ENCODE peak calls at places on chromosome 7, in five cellular contexts. Q is hepatocyte, P is colonic mucosa, H is body of pancreas, Y is cardiac muscle cell. B is an unnamed sample. For H3K4me1, the result is how much of the 10 kb centered on the place peaks cover.

GRCh38 chr7:159008417-159008816 is 136.2 kb downstream of the VIPR2 start:
- DNase-seq in Q (no peak), P (no peak), H (no peak), Y (no peak), B (no peak)

GRCh38 chr7:132575336-132575986 is 809 bp downstream of the PLXNA4 start:
- DNase-seq in Q (peak), P (peak), H (peak), Y (peak), B (no peak)

GRCh38 chr7:37032258-37032601 is 307.9 kb upstream of the AOAH start:
- DNase-seq in Q (no peak), P (no peak), H (no peak), Y (no peak), B (no peak)

GRCh38 chr7:47654672-47655340 is 72.9 kb upstream of the TNS3 start:
- DNase-seq in Q (no peak), P (no peak), H (no peak), Y (peak), B (no peak)

GRCh38 chr7:150430465-150431085 is 19.9 kb upstream of the GIMAP8 start:
- DNase-seq in Q (no peak), P (no peak), H (no peak), Y (no peak), B (no peak)

GRCh38 chr7:134539380-134540004 is 9.4 kb upstream of the AKR1B15 start:
- DNase-seq in Q (no peak), P (no peak), H (no peak), Y (no peak), B (no peak)

GRCh38 chr7:34844936-34845665 is 187.1 kb downstream of the NPSR1 start:
- DNase-seq in Q (no peak), P (no peak), H (no peak), Y (no peak), B (no peak)

GRCh38 chr7:120052884-120053382 is 220.0 kb upstream of the KCND2 start:
- DNase-seq in Q (peak), P (no peak), H (peak), Y (peak), B (no peak)

GRCh38 chr7:26681819-26682418 is 182.5 kb downstream of the SKAP2 start:
- DNase-seq in Q (peak), P (no peak), H (no peak), Y (peak), B (no peak)

GRCh38 chr7:29606287-29606721 is 42.7 kb downstream of the PRR15 start:
- DNase-seq in Q (peak), P (peak), H (no peak), Y (peak), B (no peak)

GRCh38 chr7:87876759-87877234 is 504 bp downstream of the DBF4 start:
- DNase-seq in Q (peak), P (peak), H (peak), Y (peak), B (peak)

GRCh38 chr7:12322903-12323300 is 80.8 kb downstream of the VWDE start:
- DNase-seq in Q (no peak), P (no peak), H (no peak), Y (no peak), B (no peak)

GRCh38 chr7:22667562-22668239 is 59.3 kb upstream of the IL6 start:
- DNase-seq in Q (peak), P (no peak), H (no peak), Y (peak), B (no peak)

GRCh38 chr7:874036-874749 is 2.2 kb upstream of the GET4 start:
- DNase-seq in Q (peak), P (no peak), H (peak), Y (peak), B (no peak)

GRCh38 chr7:142859829-142860228 is 5.0 kb downstream of the EPHB6 start:
- DNase-seq in Q (no peak), P (no peak), H (no peak), Y (peak), B (no peak)

GRCh38 chr7:27661776-27662489 is 750 bp downstream of the HIBADH start:
- DNase-seq in Q (peak), P (no peak), H (peak), Y (peak), B (no peak)

GRCh38 chr7:29523728-29524127 is 39.9 kb upstream of the PRR15 start:
- DNase-seq in Q (no peak), P (no peak), H (no peak), Y (no peak), B (no peak)

GRCh38 chr7:150986099-150986512 is 4.7 kb upstream of the NOS3 start:
- DNase-seq in Q (peak), P (peak), H (peak), Y (peak), B (no peak)

GRCh38 chr7:71925663-71926062 is 486.5 kb downstream of the CALN1 start:
- DNase-seq in Q (no peak), P (no peak), H (no peak), Y (no peak), B (no peak)

GRCh38 chr7:101740981-101741725 is 76.3 kb upstream of the CUX1 start:
- DNase-seq in Q (no peak), P (no peak), H (no peak), Y (peak), B (no peak)

GRCh38 chr7:116591202-116592040 is 66.6 kb downstream of the CAV1 start:
- DNase-seq in Q (peak), P (no peak), H (no peak), Y (peak), B (no peak)

GRCh38 chr7:47978790-47979144 is 648 bp downstream of the HUS1 start:
- DNase-seq in Q (no peak), P (no peak), H (no peak), Y (no peak), B (no peak)

GRCh38 chr7:155963771-155964195 is 151.5 kb upstream of the SHH start:
- DNase-seq in Q (no peak), P (no peak), H (no peak), Y (no peak), B (no peak)

GRCh38 chr7:18727094-18727870 is 231.7 kb downstream of the HDAC9 start:
- DNase-seq in Q (no peak), P (no peak), H (no peak), Y (peak), B (no peak)

GRCh38 chr7:55441668-55442305 is 76.7 kb downstream of the LANCL2 start:
- DNase-seq in Q (no peak), P (no peak), H (no peak), Y (peak), B (no peak)

GRCh38 chr7:117250801-117251200 is 72.1 kb downstream of the WNT2 start:
- DNase-seq in Q (no peak), P (no peak), H (no peak), Y (peak), B (no peak)

GRCh38 chr7:152588350-152588749 is 87.6 kb downstream of the XRCC2 start:
- DNase-seq in Q (peak), P (no peak), H (peak), Y (peak), B (no peak)

GRCh38 chr7:112726076-112726475 is 64.1 kb downstream of the TMEM168 start:
- DNase-seq in Q (no peak), P (no peak), H (peak), Y (no peak), B (no peak)

GRCh38 chr7:40746841-40747556 is 612.2 kb downstream of the SUGCT start:
- DNase-seq in Q (no peak), P (no peak), H (no peak), Y (no peak), B (no peak)

GRCh38 chr7:40162516-40162915 is 27.7 kb downstream of the SUGCT start:
- DNase-seq in Q (no peak), P (no peak), H (no peak), Y (no peak), B (no peak)

GRCh38 chr7:45183711-45184210 is 26.2 kb downstream of the RAMP3 start:
- DNase-seq in Q (no peak), P (no peak), H (no peak), Y (no peak), B (no peak)

GRCh38 chr7:111059826-111060225 is 31.1 kb upstream of the LRRN3 start:
- DNase-seq in Q (no peak), P (no peak), H (no peak), Y (no peak), B (no peak)
- H3K27ac ChIP-seq in Q (no peak), P (no peak), H (no peak), Y (no peak), B (no peak)

GRCh38 chr7:106462914-106463482 is 178.2 kb upstream of the NAMPT start:
- DNase-seq in Q (no peak), P (no peak), H (no peak), Y (no peak), B (no peak)

GRCh38 chr7:106465704-106466468 is 181.1 kb upstream of the NAMPT start:
- DNase-seq in Q (no peak), P (no peak), H (no peak), Y (no peak), B (no peak)

GRCh38 chr7:106464651-106465050 is 179.9 kb upstream of the NAMPT start:
- DNase-seq in Q (no peak), P (no peak), H (no peak), Y (no peak), B (no peak)

GRCh38 chr7:106462365-106462859 is 177.6 kb upstream of the NAMPT start:
- DNase-seq in Q (peak), P (no peak), H (no peak), Y (peak), B (no peak)

DNA sequence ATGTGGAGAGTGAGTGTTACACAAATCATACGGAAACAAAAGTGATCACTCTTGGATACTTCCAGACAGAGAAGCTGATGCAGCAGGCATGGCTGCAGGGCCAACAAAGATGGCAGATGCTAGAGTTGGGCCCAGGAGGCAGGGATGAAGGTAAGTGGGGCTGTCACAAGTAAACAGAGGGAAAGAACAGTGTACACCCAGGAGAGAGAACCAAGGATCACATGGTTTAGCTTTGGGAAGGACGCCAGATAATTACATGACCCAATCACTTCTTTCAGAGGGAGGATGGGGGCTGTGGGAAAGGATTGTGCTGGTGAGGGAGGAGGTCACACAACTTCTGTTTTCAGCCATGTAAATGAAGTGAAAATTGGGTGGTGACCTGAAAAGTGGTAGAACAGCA is 179.4 kb upstream of the NAMPT start:
- DNase-seq in Q (no peak), P (no peak), H (no peak), Y (no peak), B (no peak)
- H3K4me1 ChIP-seq in Q (under half), P (under half), H (under half), Y (under half), B (under half)

DNA sequence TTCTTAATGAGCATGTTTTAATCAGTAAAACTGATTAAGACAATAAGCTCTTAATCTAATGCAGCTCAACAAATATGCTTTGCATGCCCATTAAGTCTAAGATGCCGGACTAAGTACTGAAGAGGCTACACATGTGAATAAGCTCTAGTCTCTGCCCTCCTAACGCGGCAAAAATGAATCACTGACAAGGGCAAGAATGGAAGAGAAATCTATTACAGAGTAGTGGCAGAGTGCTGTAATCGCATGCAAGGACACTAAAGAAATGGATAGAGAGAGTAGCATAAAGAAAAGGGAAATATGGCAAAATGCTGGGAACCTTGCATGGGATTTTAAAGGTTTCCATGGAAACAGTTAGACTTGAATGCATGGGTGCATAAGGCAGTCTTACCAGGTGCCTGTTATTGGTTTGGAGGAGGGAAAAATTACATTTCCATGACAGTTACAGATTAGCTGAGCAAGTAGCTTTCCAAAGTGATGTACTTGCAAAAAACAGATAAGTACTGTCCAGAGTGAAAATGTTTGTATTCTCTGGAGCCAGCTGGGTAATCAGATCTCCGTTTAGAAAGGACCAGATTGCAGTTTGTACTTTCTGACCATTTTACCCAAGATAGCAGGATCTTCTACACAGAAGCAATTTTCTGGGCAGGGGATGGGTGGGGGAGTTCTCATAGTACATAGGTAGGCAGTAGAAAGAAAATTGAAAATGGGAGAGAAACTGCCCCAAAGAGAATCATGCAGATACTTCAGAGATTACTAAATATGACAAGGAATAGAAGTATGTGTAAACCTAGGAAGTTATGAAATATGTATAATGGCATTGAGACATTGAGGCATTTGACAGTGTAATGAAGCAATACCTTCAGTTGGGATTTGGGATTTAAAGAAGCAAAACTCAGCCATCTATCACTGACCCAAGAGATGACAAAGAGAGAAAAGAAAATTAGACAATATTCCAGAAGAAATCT is 233.3 kb downstream of the PTN start:
- DNase-seq in Q (peak), P (no peak), H (no peak), Y (peak), B (no peak)
- TF ChIP-seq CTCF in Q (no peak), P (no peak), H (no peak), Y (no peak), B (no peak)

GRCh38 chr7:130845581-130846085 is 111.6 kb upstream of the KLF14 start:
- DNase-seq in Q (no peak), P (no peak), H (no peak), Y (peak), B (no peak)
- H3K27ac ChIP-seq in Q (no peak), P (no peak), H (no peak), Y (no peak), B (no peak)

DNA sequence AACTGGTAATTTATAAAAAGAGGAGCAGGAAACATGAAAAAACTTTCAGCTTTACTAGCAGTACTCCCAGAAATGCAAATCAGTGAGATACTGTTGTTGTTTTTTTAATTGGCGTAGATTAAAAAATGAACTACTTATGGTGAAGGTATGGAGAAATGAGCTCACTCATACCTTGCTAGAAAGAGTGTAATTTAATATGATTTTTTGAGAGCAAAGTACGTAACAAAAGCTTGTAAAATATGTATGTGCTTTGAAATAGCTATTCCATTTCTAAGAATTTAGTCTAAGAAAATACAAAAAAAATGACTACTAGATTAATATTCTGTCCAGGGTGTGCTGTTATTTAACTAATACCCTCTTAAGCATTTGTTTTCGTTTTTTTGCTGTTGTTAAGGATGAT is 5.5 kb downstream of the CUL1 start:
- DNase-seq in Q (no peak), P (no peak), H (no peak), Y (no peak), B (no peak)
- H3K4me1 ChIP-seq in Q (half or more), P (under half), H (half or more), Y (half or more), B (half or more)